ENCODE peak calls at places on chromosomes 16 and 17, in ten cellular contexts. One of them, this sample, is unnamed.

GRCh38 chr16:52494145-52494544 is 52.8 kb downstream of the TOX3 start:
- DNase-seq in suprapubic skin: no peak
- DNase-seq in cardiac muscle cell: no peak
- DNase-seq in tibial nerve: no peak
- DNase-seq in HCT116: no peak
- DNase-seq in gastrocnemius medialis: no peak
- DNase-seq in left ventricle myocardium inferior: no peak
- DNase-seq in kidney: no peak
- DNase-seq in CD8-positive, alpha-beta T cell: no peak
- DNase-seq in neural progenitor cell: no peak
- DNase-seq in this sample: no peak

GRCh38 chr16:56848056-56848936 is 16.7 kb upstream of the SLC12A3 start:
- DNase-seq in gastrocnemius medialis: no peak
- DNase-seq in left ventricle myocardium inferior: no peak
- DNase-seq in CD8-positive, alpha-beta T cell: no peak
- DNase-seq in HCT116: no peak
- DNase-seq in kidney: no peak
- DNase-seq in cardiac muscle cell: no peak
- DNase-seq in neural progenitor cell: no peak
- DNase-seq in tibial nerve: no peak
- DNase-seq in suprapubic skin: no peak
- DNase-seq in this sample: no peak

GRCh38 chr16:1727651-1728624 is 21.9 kb downstream of the MAPK8IP3 start:
- DNase-seq in suprapubic skin: no peak
- DNase-seq in neural progenitor cell: no peak
- DNase-seq in CD8-positive, alpha-beta T cell: no peak
- DNase-seq in kidney: no peak
- DNase-seq in tibial nerve: no peak
- DNase-seq in HCT116: no peak
- DNase-seq in gastrocnemius medialis: no peak
- DNase-seq in left ventricle myocardium inferior: no peak
- DNase-seq in cardiac muscle cell: no peak
- DNase-seq in this sample: no peak

GRCh38 chr16:71610936-71611871 is 14.8 kb upstream of the MARVELD3 start:
- DNase-seq in HCT116: peak; percentile 59
- DNase-seq in cardiac muscle cell: peak; percentile 83
- DNase-seq in left ventricle myocardium inferior: peak; percentile 46
- DNase-seq in neural progenitor cell: peak; percentile 81
- DNase-seq in kidney: peak; percentile 82
- DNase-seq in CD8-positive, alpha-beta T cell: peak; percentile 86
- DNase-seq in suprapubic skin: peak; percentile 66
- DNase-seq in tibial nerve: peak; percentile 58
- DNase-seq in gastrocnemius medialis: no peak
- DNase-seq in this sample: peak; percentile 66

GRCh38 chr17:78495634-78496033 is 81.6 kb downstream of the DNAH17 start:
- DNase-seq in suprapubic skin: no peak
- DNase-seq in HCT116: no peak
- DNase-seq in CD8-positive, alpha-beta T cell: no peak
- DNase-seq in gastrocnemius medialis: no peak
- DNase-seq in cardiac muscle cell: no peak
- DNase-seq in neural progenitor cell: no peak
- DNase-seq in left ventricle myocardium inferior: no peak
- DNase-seq in kidney: peak; percentile 51
- DNase-seq in tibial nerve: no peak
- DNase-seq in this sample: no peak

GRCh38 chr16:66658143-66658859 is 38.2 kb downstream of the CMTM4 start:
- DNase-seq in suprapubic skin: no peak
- DNase-seq in kidney: no peak
- DNase-seq in HCT116: no peak
- DNase-seq in cardiac muscle cell: no peak
- DNase-seq in left ventricle myocardium inferior: no peak
- DNase-seq in tibial nerve: no peak
- DNase-seq in CD8-positive, alpha-beta T cell: no peak
- DNase-seq in neural progenitor cell: no peak
- DNase-seq in gastrocnemius medialis: no peak
- DNase-seq in this sample: no peak

GRCh38 chr17:75878174-75878998 is at the start of gene TRIM47:
- DNase-seq in gastrocnemius medialis: peak; percentile 48
- DNase-seq in left ventricle myocardium inferior: peak; percentile 80
- DNase-seq in tibial nerve: peak; percentile 43
- DNase-seq in kidney: peak; percentile 92
- DNase-seq in cardiac muscle cell: peak; percentile 49
- DNase-seq in suprapubic skin: peak; percentile 86
- DNase-seq in HCT116: no peak
- DNase-seq in CD8-positive, alpha-beta T cell: no peak
- DNase-seq in neural progenitor cell: peak; percentile 56
- DNase-seq in this sample: no peak

GRCh38 chr16:79269211-79269863 is 331.2 kb downstream of the MAF start:
- DNase-seq in neural progenitor cell: no peak
- DNase-seq in tibial nerve: no peak
- DNase-seq in CD8-positive, alpha-beta T cell: no peak
- DNase-seq in cardiac muscle cell: no peak
- DNase-seq in gastrocnemius medialis: no peak
- DNase-seq in kidney: no peak
- DNase-seq in left ventricle myocardium inferior: no peak
- DNase-seq in HCT116: no peak
- DNase-seq in suprapubic skin: no peak
- DNase-seq in this sample: peak; percentile 58

GRCh38 chr17:4548721-4549531 is 6.3 kb downstream of the MYBBP1A start:
- DNase-seq in cardiac muscle cell: no peak
- DNase-seq in CD8-positive, alpha-beta T cell: no peak
- DNase-seq in gastrocnemius medialis: no peak
- DNase-seq in neural progenitor cell: no peak
- DNase-seq in suprapubic skin: no peak
- DNase-seq in left ventricle myocardium inferior: no peak
- DNase-seq in HCT116: no peak
- DNase-seq in tibial nerve: no peak
- DNase-seq in kidney: peak; percentile 59
- DNase-seq in this sample: no peak

GRCh38 chr16:73177896-73178295 is 130.0 kb upstream of the ZFHX3 start:
- DNase-seq in suprapubic skin: no peak
- DNase-seq in CD8-positive, alpha-beta T cell: no peak
- DNase-seq in gastrocnemius medialis: no peak
- DNase-seq in neural progenitor cell: no peak
- DNase-seq in cardiac muscle cell: no peak
- DNase-seq in left ventricle myocardium inferior: no peak
- DNase-seq in kidney: no peak
- DNase-seq in tibial nerve: no peak
- DNase-seq in HCT116: no peak
- DNase-seq in this sample: no peak

GRCh38 chr16:2779978-2780898 is 3.2 kb upstream of the ELOB start:
- DNase-seq in tibial nerve: no peak
- DNase-seq in neural progenitor cell: peak; percentile 39
- DNase-seq in gastrocnemius medialis: no peak
- DNase-seq in suprapubic skin: peak; percentile 56
- DNase-seq in cardiac muscle cell: no peak
- DNase-seq in CD8-positive, alpha-beta T cell: no peak
- DNase-seq in kidney: no peak
- DNase-seq in HCT116: no peak
- DNase-seq in left ventricle myocardium inferior: no peak
- DNase-seq in this sample: peak; percentile 15

GRCh38 chr16:80778707-80779106 is 25.7 kb downstream of the CDYL2 start:
- DNase-seq in left ventricle myocardium inferior: no peak
- DNase-seq in kidney: no peak
- DNase-seq in neural progenitor cell: no peak
- DNase-seq in tibial nerve: no peak
- DNase-seq in gastrocnemius medialis: no peak
- DNase-seq in cardiac muscle cell: no peak
- DNase-seq in HCT116: no peak
- DNase-seq in CD8-positive, alpha-beta T cell: no peak
- DNase-seq in suprapubic skin: no peak
- DNase-seq in this sample: no peak

DNA sequence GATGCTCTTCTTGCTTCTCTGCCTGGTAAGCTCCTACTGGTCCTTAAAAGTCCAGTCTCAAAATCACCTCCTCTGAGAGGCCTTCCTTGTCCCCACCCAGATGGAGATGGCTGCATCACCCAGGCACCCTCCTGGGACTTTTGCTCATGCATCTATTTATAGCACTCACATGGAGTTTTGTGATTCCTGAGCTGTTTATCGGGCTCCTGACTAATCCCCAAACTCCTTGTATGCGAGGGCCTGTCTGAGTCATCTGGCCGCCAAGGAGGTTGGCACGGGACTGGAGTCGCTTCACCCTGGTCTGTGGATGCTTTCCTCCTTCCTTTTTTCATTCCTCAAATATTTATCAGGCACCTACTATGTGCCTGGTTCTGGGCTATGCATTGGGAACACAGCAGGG is 2.3 kb upstream of the MAP2K3 start:
- DNase-seq in suprapubic skin: peak; percentile 68
- DNase-seq in cardiac muscle cell: no peak
- DNase-seq in gastrocnemius medialis: peak; percentile 91
- DNase-seq in left ventricle myocardium inferior: no peak
- DNase-seq in tibial nerve: no peak
- DNase-seq in CD8-positive, alpha-beta T cell: no peak
- DNase-seq in neural progenitor cell: no peak
- DNase-seq in kidney: no peak
- DNase-seq in HCT116: peak; percentile 67
- DNase-seq in this sample: no peak
- H3K27ac ChIP-seq in suprapubic skin: no peak overlapping the region
- H3K27ac ChIP-seq in cardiac muscle cell: no peak overlapping the region
- H3K27ac ChIP-seq in gastrocnemius medialis: peak overlapping the region; percentile 98
- H3K27ac ChIP-seq in left ventricle myocardium inferior: peak overlapping the region; percentile 45
- H3K27ac ChIP-seq in tibial nerve: peak overlapping the region; percentile 92
- H3K27ac ChIP-seq in CD8-positive, alpha-beta T cell: no peak overlapping the region
- H3K27ac ChIP-seq in neural progenitor cell: no peak overlapping the region
- H3K27ac ChIP-seq in kidney: no peak overlapping the region
- H3K27ac ChIP-seq in HCT116: peak overlapping the region; percentile 44
- H3K27ac ChIP-seq in this sample: no peak overlapping the region

DNA sequence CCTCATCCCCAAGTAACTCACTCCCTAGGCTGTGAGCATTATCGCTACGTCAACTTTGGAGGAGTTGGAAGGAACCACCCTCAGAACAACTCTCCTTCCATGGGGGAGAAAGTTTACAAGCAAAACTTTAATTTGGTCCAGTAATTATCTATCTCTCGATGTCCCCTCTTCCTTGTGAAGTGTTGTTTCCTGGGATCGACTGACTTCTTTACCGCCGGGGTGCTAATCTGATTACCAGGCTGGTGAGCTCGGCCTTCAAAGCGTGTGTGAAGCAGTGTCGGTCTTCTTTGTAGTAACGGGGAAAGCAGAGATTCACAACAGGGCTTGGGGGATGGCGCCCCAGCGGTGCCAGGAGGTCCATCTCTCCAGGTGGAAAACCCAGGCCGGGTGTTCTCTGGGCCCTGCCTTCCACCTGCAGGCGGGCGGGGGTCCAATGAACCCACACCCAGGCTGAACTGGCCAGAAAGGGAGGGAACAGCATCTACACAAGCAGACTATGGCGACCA is 14.5 kb upstream of the FOXF1 start:
- DNase-seq in kidney: no peak
- DNase-seq in gastrocnemius medialis: no peak
- DNase-seq in suprapubic skin: no peak
- DNase-seq in tibial nerve: no peak
- DNase-seq in HCT116: no peak
- DNase-seq in left ventricle myocardium inferior: no peak
- DNase-seq in CD8-positive, alpha-beta T cell: no peak
- DNase-seq in neural progenitor cell: peak; percentile 82
- DNase-seq in cardiac muscle cell: no peak
- DNase-seq in this sample: no peak
- H3K4me1 ChIP-seq in kidney: no peaks in the 10 kb centered on the region
- H3K4me1 ChIP-seq in gastrocnemius medialis: peaks cover 14% of the 10 kb centered on the region
- H3K4me1 ChIP-seq in suprapubic skin: peaks cover 23% of the 10 kb centered on the region
- H3K4me1 ChIP-seq in tibial nerve: no peaks in the 10 kb centered on the region
- H3K4me1 ChIP-seq in HCT116: no peaks in the 10 kb centered on the region
- H3K4me1 ChIP-seq in left ventricle myocardium inferior: peaks cover 33% of the 10 kb centered on the region
- H3K4me1 ChIP-seq in CD8-positive, alpha-beta T cell: no peaks in the 10 kb centered on the region
- H3K4me1 ChIP-seq in neural progenitor cell: peaks cover 42% of the 10 kb centered on the region
- H3K4me1 ChIP-seq in cardiac muscle cell: peaks cover 14% of the 10 kb centered on the region
- H3K4me1 ChIP-seq in this sample: no peaks in the 10 kb centered on the region

GRCh38 chr16:28188085-28188916 is 23.5 kb downstream of the XPO6 start:
- DNase-seq in HCT116: no peak
- DNase-seq in tibial nerve: no peak
- DNase-seq in neural progenitor cell: no peak
- DNase-seq in suprapubic skin: no peak
- DNase-seq in left ventricle myocardium inferior: no peak
- DNase-seq in gastrocnemius medialis: no peak
- DNase-seq in cardiac muscle cell: no peak
- DNase-seq in kidney: no peak
- DNase-seq in CD8-positive, alpha-beta T cell: no peak
- DNase-seq in this sample: no peak
- H3K27ac ChIP-seq in HCT116: no peak overlapping the region
- H3K27ac ChIP-seq in tibial nerve: no peak overlapping the region
- H3K27ac ChIP-seq in neural progenitor cell: no peak overlapping the region
- H3K27ac ChIP-seq in suprapubic skin: no peak overlapping the region
- H3K27ac ChIP-seq in left ventricle myocardium inferior: no peak overlapping the region
- H3K27ac ChIP-seq in gastrocnemius medialis: no peak overlapping the region
- H3K27ac ChIP-seq in cardiac muscle cell: no peak overlapping the region
- H3K27ac ChIP-seq in kidney: no peak overlapping the region
- H3K27ac ChIP-seq in CD8-positive, alpha-beta T cell: peak overlapping the region; percentile 26
- H3K27ac ChIP-seq in this sample: peak overlapping the region; percentile 45

GRCh38 chr17:56833812-56834379 is at the start of the genes C17orf67 and DGKE:
- DNase-seq in neural progenitor cell: peak; percentile 96
- DNase-seq in HCT116: peak; percentile 88
- DNase-seq in left ventricle myocardium inferior: peak; percentile 98
- DNase-seq in cardiac muscle cell: peak; percentile 96
- DNase-seq in gastrocnemius medialis: peak; percentile 93
- DNase-seq in suprapubic skin: peak; percentile 99
- DNase-seq in tibial nerve: peak; percentile 99
- DNase-seq in kidney: peak; percentile 100
- DNase-seq in CD8-positive, alpha-beta T cell: peak; percentile 99
- DNase-seq in this sample: peak; percentile 98

GRCh38 chr17:56834380-56835258 is 668 bp downstream of the DGKE start:
- DNase-seq in CD8-positive, alpha-beta T cell: peak; percentile 84
- DNase-seq in cardiac muscle cell: peak; percentile 60
- DNase-seq in neural progenitor cell: peak; percentile 78
- DNase-seq in suprapubic skin: peak; percentile 76
- DNase-seq in left ventricle myocardium inferior: peak; percentile 36
- DNase-seq in kidney: peak; percentile 89
- DNase-seq in HCT116: no peak
- DNase-seq in tibial nerve: peak; percentile 17
- DNase-seq in gastrocnemius medialis: peak; percentile 21
- DNase-seq in this sample: peak; percentile 68

GRCh38 chr17:56835259-56835575 is 1.3 kb downstream of the DGKE start:
- DNase-seq in CD8-positive, alpha-beta T cell: no peak
- DNase-seq in cardiac muscle cell: no peak
- DNase-seq in neural progenitor cell: no peak
- DNase-seq in left ventricle myocardium inferior: no peak
- DNase-seq in tibial nerve: no peak
- DNase-seq in gastrocnemius medialis: no peak
- DNase-seq in kidney: no peak
- DNase-seq in HCT116: no peak
- DNase-seq in suprapubic skin: no peak
- DNase-seq in this sample: no peak

GRCh38 chr17:56842577-56842976 is 8.6 kb downstream of the DGKE start:
- DNase-seq in neural progenitor cell: no peak
- DNase-seq in HCT116: no peak
- DNase-seq in kidney: no peak
- DNase-seq in left ventricle myocardium inferior: no peak
- DNase-seq in suprapubic skin: no peak
- DNase-seq in CD8-positive, alpha-beta T cell: no peak
- DNase-seq in cardiac muscle cell: no peak
- DNase-seq in gastrocnemius medialis: no peak
- DNase-seq in tibial nerve: no peak
- DNase-seq in this sample: no peak

DNA sequence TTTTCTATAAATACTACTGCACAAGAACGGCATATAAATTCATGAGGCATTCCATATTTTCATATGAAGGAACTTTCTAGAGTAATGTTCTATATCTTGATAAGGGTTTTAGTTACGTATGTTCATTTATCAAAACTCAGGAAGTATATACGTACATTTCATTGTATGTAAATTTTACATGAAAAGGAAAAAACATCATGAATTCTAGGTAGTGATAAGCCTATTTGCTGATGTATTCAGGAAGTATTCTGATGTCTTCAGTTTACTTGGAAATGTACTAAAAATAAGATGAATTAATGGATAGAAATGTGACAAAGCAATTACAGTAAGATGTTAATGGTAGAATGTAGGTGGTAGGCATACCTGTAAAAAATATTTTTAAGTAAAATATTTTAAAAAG is 4.7 kb downstream of the DGKE start:
- DNase-seq in left ventricle myocardium inferior: no peak
- DNase-seq in neural progenitor cell: no peak
- DNase-seq in HCT116: no peak
- DNase-seq in gastrocnemius medialis: no peak
- DNase-seq in kidney: no peak
- DNase-seq in cardiac muscle cell: no peak
- DNase-seq in tibial nerve: no peak
- DNase-seq in suprapubic skin: no peak
- DNase-seq in CD8-positive, alpha-beta T cell: no peak
- DNase-seq in this sample: no peak
- H3K4me1 ChIP-seq in left ventricle myocardium inferior: peaks cover 47% of the 10 kb centered on the region
- H3K4me1 ChIP-seq in neural progenitor cell: peaks cover 4% of the 10 kb centered on the region
- H3K4me1 ChIP-seq in HCT116: no peaks in the 10 kb centered on the region
- H3K4me1 ChIP-seq in gastrocnemius medialis: peaks cover 3% of the 10 kb centered on the region
- H3K4me1 ChIP-seq in kidney: peaks cover 5% of the 10 kb centered on the region
- H3K4me1 ChIP-seq in cardiac muscle cell: peaks cover 7% of the 10 kb centered on the region
- H3K4me1 ChIP-seq in tibial nerve: peaks cover 13% of the 10 kb centered on the region
- H3K4me1 ChIP-seq in suprapubic skin: peaks cover 19% of the 10 kb centered on the region
- H3K4me1 ChIP-seq in CD8-positive, alpha-beta T cell: peaks cover 37% of the 10 kb centered on the region
- H3K4me1 ChIP-seq in this sample: peaks cover 34% of the 10 kb centered on the region